ENCODE peak calls at places on chromosomes 13 and 19, in eight cellular contexts. R, J, P, Q, F, Z, Y and A are unnamed samples.

GRCh38 chr19:4208385-4209094 is 20.8 kb upstream of the EBI3 start:
- DNase-seq in Y (peak), P (peak), J (peak), Z (peak), R (no peak), Q (no peak), F (no peak), A (peak)

GRCh38 chr13:29573190-29573589 is 22.3 kb downstream of the SLC7A1 start:
- DNase-seq in J (no peak), P (peak), F (no peak), Y (no peak), Q (no peak), R (no peak), Z (peak), A (peak)

GRCh38 chr13:44040754-44041100 is 161.0 kb downstream of the LACC1 start:
- DNase-seq in Y (no peak), F (no peak), P (no peak), R (no peak), J (no peak), Z (no peak), Q (no peak), A (peak)

GRCh38 chr19:47523473-47523872 is 8.6 kb upstream of the NAPA start:
- DNase-seq in Z (peak), P (no peak), Q (no peak), J (no peak), F (no peak), Y (no peak), R (no peak), A (no peak)

GRCh38 chr13:103716689-103717088 is 650.5 kb upstream of the SLC10A2 start:
- DNase-seq in J (no peak), Z (no peak), F (no peak), Q (no peak), P (no peak), R (no peak), Y (no peak), A (no peak)

GRCh38 chr13:20125129-20125782 is 35.6 kb downstream of the GJA3 start:
- DNase-seq in P (peak), F (no peak), J (no peak), Y (no peak), Q (no peak), R (no peak), Z (no peak), A (peak)

GRCh38 chr19:30280018-30280417 is 92.2 kb upstream of the ZNF536 start:
- DNase-seq in F (no peak), Y (no peak), Q (no peak), Z (no peak), J (no peak), P (no peak), R (no peak), A (no peak)

GRCh38 chr19:31461814-31462539 is 112.7 kb upstream of the TSHZ3 start:
- DNase-seq in F (no peak), Y (no peak), Q (no peak), Z (no peak), P (no peak), R (no peak), J (no peak), A (peak)

GRCh38 chr13:26679945-26680516 is 80.6 kb downstream of the GPR12 start:
- DNase-seq in P (no peak), Y (no peak), Q (no peak), R (no peak), Z (no peak), J (no peak), F (no peak), A (no peak)

GRCh38 chr13:110944121-110944967 is 29.5 kb upstream of the ANKRD10 start:
- DNase-seq in Y (peak), R (no peak), P (peak), Z (no peak), J (no peak), F (no peak), Q (peak), A (peak)

GRCh38 chr13:110157718-110158117 is 149.2 kb downstream of the COL4A1 start:
- DNase-seq in J (no peak), F (no peak), Y (no peak), P (no peak), R (no peak), Z (no peak), Q (no peak), A (no peak)

GRCh38 chr13:38905861-38906260 is 84.8 kb downstream of the STOML3 start:
- DNase-seq in R (no peak), Q (no peak), Y (no peak), F (no peak), Z (no peak), P (no peak), J (no peak), A (no peak)

GRCh38 chr13:93554514-93554913 is 327.9 kb downstream of the GPC6 start:
- DNase-seq in Z (no peak), P (no peak), Q (no peak), Y (no peak), J (no peak), R (no peak), F (no peak), A (no peak)

GRCh38 chr13:87666826-87667225 is 4.3 kb upstream of the SLITRK5 start:
- DNase-seq in Y (no peak), P (no peak), Z (no peak), R (no peak), F (no peak), Q (no peak), J (no peak), A (no peak)

GRCh38 chr19:49403404-49404187 is 15.5 kb downstream of the KASH5 start:
- DNase-seq in R (no peak), F (no peak), Y (no peak), P (no peak), Q (no peak), J (no peak), Z (no peak), A (no peak)

GRCh38 chr13:48828962-48829405 is 146.7 kb upstream of the FNDC3A start:
- DNase-seq in R (no peak), Q (no peak), F (no peak), Y (no peak), P (no peak), J (no peak), Z (no peak), A (no peak)

GRCh38 chr19:41612483-41612882 is 14.4 kb downstream of the CEACAM4 start:
- DNase-seq in F (no peak), Q (no peak), Z (no peak), J (no peak), R (no peak), P (no peak), Y (no peak), A (no peak)

GRCh38 chr19:43662487-43662886 is 7.5 kb downstream of the PLAUR start:
- DNase-seq in P (no peak), R (no peak), Z (no peak), F (no peak), J (no peak), Q (no peak), Y (no peak), A (no peak)

GRCh38 chr19:4425531-4425930 is 23.1 kb downstream of the CHAF1A start:
- DNase-seq in Q (no peak), F (no peak), J (no peak), P (peak), Z (no peak), Y (no peak), R (no peak), A (peak)

GRCh38 chr19:16167055-16167454 is 6.3 kb downstream of the CIB3 start:
- DNase-seq in Q (no peak), J (no peak), F (no peak), Y (no peak), P (no peak), R (no peak), Z (no peak), A (no peak)

GRCh38 chr13:75365724-75366173 is 116.2 kb downstream of the TBC1D4 start:
- DNase-seq in Q (peak), P (peak), R (no peak), F (no peak), Y (no peak), J (no peak), Z (no peak), A (peak)

GRCh38 chr19:1914826-1915341 is 9.7 kb downstream of the ADAT3 start:
- DNase-seq in Z (no peak), Q (no peak), Y (no peak), P (no peak), F (no peak), R (no peak), J (no peak), A (no peak)

GRCh38 chr19:13884726-13885591 is 8.0 kb downstream of the NANOS3 start:
- DNase-seq in F (no peak), J (peak), Z (peak), R (no peak), Y (peak), P (no peak), Q (no peak), A (no peak)

GRCh38 chr13:110507678-110508381 is 53.7 kb downstream of the RAB20 start:
- DNase-seq in Y (peak), Q (no peak), R (peak), Z (peak), J (peak), F (no peak), P (no peak), A (no peak)

GRCh38 chr13:80668452-80668851 is 327.5 kb upstream of the SPRY2 start:
- DNase-seq in R (no peak), J (no peak), Y (no peak), F (no peak), Q (no peak), P (no peak), Z (no peak), A (no peak)

GRCh38 chr13:49683489-49683888 is 7.8 kb downstream of the EBPL start:
- DNase-seq in F (no peak), J (no peak), Z (no peak), Y (no peak), P (no peak), R (no peak), Q (peak), A (no peak)

GRCh38 chr13:103941506-103942148 is 875.4 kb upstream of the SLC10A2 start:
- DNase-seq in P (no peak), Z (no peak), J (no peak), Y (no peak), Q (no peak), F (no peak), R (no peak), A (no peak)

GRCh38 chr19:4326837-4327251 is 11.8 kb downstream of the STAP2 start:
- DNase-seq in Q (peak), J (peak), P (no peak), Y (no peak), R (no peak), Z (no peak), F (no peak), A (no peak)

GRCh38 chr13:112735791-112736190 is 46.0 kb downstream of the ATP11A start:
- DNase-seq in Z (no peak), J (peak), Q (no peak), P (no peak), R (no peak), Y (no peak), F (no peak), A (no peak)

GRCh38 chr13:99442273-99442895 is 58.9 kb upstream of the TM9SF2 start:
- DNase-seq in Q (peak), Y (peak), R (no peak), J (no peak), F (peak), Z (no peak), P (peak), A (peak)